ENCODE peak calls at places on chromosomes 11 and 22, in nine cellular contexts. One of them, this sample, is unnamed.
A peak's percentile ranks its signal among the peaks of the same experiment; 100 is the strongest.

GRCh38 chr11:17752144-17752543 is 17.6 kb downstream of the KCNC1 start:
- DNase-seq in neural progenitor cell: no peak
- DNase-seq in colonic mucosa: no peak
- DNase-seq in sigmoid colon: no peak
- DNase-seq in mesenchymal stem cell: no peak
- DNase-seq in adipocyte: no peak
- DNase-seq in brain microvascular endothelial cell: no peak
- DNase-seq in esophagus squamous epithelium: no peak
- DNase-seq in A549: no peak
- DNase-seq in this sample: no peak

GRCh38 chr11:26947379-26947844 is 46.5 kb upstream of the FIBIN start:
- DNase-seq in neural progenitor cell: no peak
- DNase-seq in colonic mucosa: peak; percentile 35
- DNase-seq in sigmoid colon: peak; percentile 88
- DNase-seq in mesenchymal stem cell: peak; percentile 99
- DNase-seq in adipocyte: peak; percentile 98
- DNase-seq in brain microvascular endothelial cell: peak; percentile 99
- DNase-seq in esophagus squamous epithelium: no peak
- DNase-seq in A549: peak; percentile 2
- DNase-seq in this sample: peak; percentile 86

GRCh38 chr22:33871935-33872334 is 48.3 kb downstream of the LARGE1 start:
- DNase-seq in neural progenitor cell: no peak
- DNase-seq in colonic mucosa: no peak
- DNase-seq in sigmoid colon: no peak
- DNase-seq in mesenchymal stem cell: no peak
- DNase-seq in adipocyte: no peak
- DNase-seq in brain microvascular endothelial cell: peak; percentile 36
- DNase-seq in esophagus squamous epithelium: no peak
- DNase-seq in A549: peak; percentile 4
- DNase-seq in this sample: no peak

GRCh38 chr22:39496131-39496838 is 5.8 kb upstream of the MIEF1 start:
- DNase-seq in neural progenitor cell: peak; percentile 92
- DNase-seq in colonic mucosa: peak; percentile 79
- DNase-seq in sigmoid colon: peak; percentile 84
- DNase-seq in mesenchymal stem cell: peak; percentile 82
- DNase-seq in adipocyte: peak; percentile 67
- DNase-seq in brain microvascular endothelial cell: peak; percentile 67
- DNase-seq in esophagus squamous epithelium: no peak
- DNase-seq in A549: peak; percentile 69
- DNase-seq in this sample: no peak

GRCh38 chr11:91926967-91927366 is 297.7 kb upstream of the FAT3 start:
- DNase-seq in neural progenitor cell: no peak
- DNase-seq in colonic mucosa: no peak
- DNase-seq in sigmoid colon: peak; percentile 90
- DNase-seq in mesenchymal stem cell: no peak
- DNase-seq in adipocyte: no peak
- DNase-seq in brain microvascular endothelial cell: no peak
- DNase-seq in esophagus squamous epithelium: no peak
- DNase-seq in A549: no peak
- DNase-seq in this sample: no peak

GRCh38 chr22:48795664-48796063 is 1032.0 kb downstream of the BRD1 start:
- DNase-seq in neural progenitor cell: no peak
- DNase-seq in colonic mucosa: no peak
- DNase-seq in sigmoid colon: peak; percentile 13
- DNase-seq in mesenchymal stem cell: no peak
- DNase-seq in adipocyte: no peak
- DNase-seq in brain microvascular endothelial cell: no peak
- DNase-seq in esophagus squamous epithelium: no peak
- DNase-seq in A549: no peak
- DNase-seq in this sample: no peak

GRCh38 chr11:88338223-88338661 is 706 bp upstream of the CTSC start:
- DNase-seq in neural progenitor cell: peak; percentile 14
- DNase-seq in colonic mucosa: peak; percentile 55
- DNase-seq in sigmoid colon: peak; percentile 77
- DNase-seq in mesenchymal stem cell: peak; percentile 86
- DNase-seq in adipocyte: peak; percentile 82
- DNase-seq in brain microvascular endothelial cell: peak; percentile 47
- DNase-seq in esophagus squamous epithelium: no peak
- DNase-seq in A549: peak; percentile 57
- DNase-seq in this sample: no peak

GRCh38 chr22:35467788-35468187 is 67.8 kb downstream of the MCM5 start:
- DNase-seq in neural progenitor cell: peak; percentile 72
- DNase-seq in colonic mucosa: peak; percentile 76
- DNase-seq in sigmoid colon: peak; percentile 93
- DNase-seq in mesenchymal stem cell: peak; percentile 80
- DNase-seq in adipocyte: peak; percentile 20
- DNase-seq in brain microvascular endothelial cell: no peak
- DNase-seq in esophagus squamous epithelium: no peak
- DNase-seq in A549: peak; percentile 29
- DNase-seq in this sample: no peak

GRCh38 chr11:47641585-47642098 is 717 bp downstream of the MTCH2 start:
- DNase-seq in neural progenitor cell: peak; percentile 24
- DNase-seq in colonic mucosa: no peak
- DNase-seq in sigmoid colon: no peak
- DNase-seq in mesenchymal stem cell: no peak
- DNase-seq in adipocyte: peak; percentile 36
- DNase-seq in brain microvascular endothelial cell: no peak
- DNase-seq in esophagus squamous epithelium: no peak
- DNase-seq in A549: no peak
- DNase-seq in this sample: no peak

GRCh38 chr11:124441081-124441480 is 4.4 kb downstream of the OR8B8 start:
- DNase-seq in neural progenitor cell: no peak
- DNase-seq in colonic mucosa: no peak
- DNase-seq in sigmoid colon: no peak
- DNase-seq in mesenchymal stem cell: no peak
- DNase-seq in adipocyte: no peak
- DNase-seq in brain microvascular endothelial cell: no peak
- DNase-seq in esophagus squamous epithelium: no peak
- DNase-seq in A549: no peak
- DNase-seq in this sample: no peak

GRCh38 chr11:7654094-7654742 is 19.1 kb downstream of the CYB5R2 start:
- DNase-seq in neural progenitor cell: no peak
- DNase-seq in colonic mucosa: no peak
- DNase-seq in sigmoid colon: no peak
- DNase-seq in mesenchymal stem cell: no peak
- DNase-seq in adipocyte: no peak
- DNase-seq in brain microvascular endothelial cell: no peak
- DNase-seq in esophagus squamous epithelium: no peak
- DNase-seq in A549: no peak
- DNase-seq in this sample: no peak

GRCh38 chr22:27988704-27989103 is 69.6 kb upstream of the PITPNB start:
- DNase-seq in neural progenitor cell: no peak
- DNase-seq in colonic mucosa: no peak
- DNase-seq in sigmoid colon: no peak
- DNase-seq in mesenchymal stem cell: no peak
- DNase-seq in adipocyte: no peak
- DNase-seq in brain microvascular endothelial cell: no peak
- DNase-seq in esophagus squamous epithelium: no peak
- DNase-seq in A549: no peak
- DNase-seq in this sample: peak; percentile 28

DNA sequence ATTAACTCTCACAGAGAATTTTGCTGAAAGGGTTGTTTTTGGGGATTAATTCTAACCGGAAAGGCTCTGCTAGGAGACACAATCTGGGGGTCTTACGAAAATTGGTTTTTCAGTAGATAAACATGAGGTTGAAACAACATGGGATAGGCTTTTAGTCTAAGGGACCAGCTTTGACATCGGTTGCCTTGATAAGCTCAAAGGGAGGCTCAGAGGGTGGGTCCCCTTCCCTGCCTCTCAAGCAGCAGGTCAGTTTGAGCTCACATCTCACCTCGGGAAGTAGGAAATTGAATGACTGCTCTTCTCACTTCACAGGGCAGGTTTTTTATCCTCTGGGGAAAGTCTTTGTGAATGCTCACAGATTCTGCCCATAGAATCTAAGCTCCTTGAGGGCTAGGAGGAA is 70.2 kb upstream of the KIRREL3 start:
- DNase-seq in neural progenitor cell: no peak
- DNase-seq in colonic mucosa: no peak
- DNase-seq in sigmoid colon: no peak
- DNase-seq in mesenchymal stem cell: no peak
- DNase-seq in adipocyte: no peak
- DNase-seq in brain microvascular endothelial cell: no peak
- DNase-seq in esophagus squamous epithelium: no peak
- DNase-seq in A549: no peak
- DNase-seq in this sample: peak; percentile 21
- H3K4me3 ChIP-seq in neural progenitor cell: no peak overlapping the region
- H3K4me3 ChIP-seq in colonic mucosa: no peak overlapping the region
- H3K4me3 ChIP-seq in sigmoid colon: no peak overlapping the region
- H3K4me3 ChIP-seq in mesenchymal stem cell: no peak overlapping the region
- H3K4me3 ChIP-seq in adipocyte: no peak overlapping the region
- H3K4me3 ChIP-seq in brain microvascular endothelial cell: no peak overlapping the region
- H3K4me3 ChIP-seq in esophagus squamous epithelium: no peak overlapping the region
- H3K4me3 ChIP-seq in A549: no peak overlapping the region
- H3K4me3 ChIP-seq in this sample: no peak overlapping the region

GRCh38 chr22:49949914-49950292 is 10.7 kb upstream of the PIM3 start:
- DNase-seq in neural progenitor cell: no peak
- DNase-seq in colonic mucosa: no peak
- DNase-seq in sigmoid colon: no peak
- DNase-seq in mesenchymal stem cell: no peak
- DNase-seq in adipocyte: no peak
- DNase-seq in brain microvascular endothelial cell: no peak
- DNase-seq in esophagus squamous epithelium: no peak
- DNase-seq in A549: no peak
- DNase-seq in this sample: no peak

GRCh38 chr22:49948116-49948515 is 12.5 kb upstream of the PIM3 start:
- DNase-seq in neural progenitor cell: no peak
- DNase-seq in colonic mucosa: peak; percentile 80
- DNase-seq in sigmoid colon: no peak
- DNase-seq in mesenchymal stem cell: no peak
- DNase-seq in adipocyte: no peak
- DNase-seq in brain microvascular endothelial cell: no peak
- DNase-seq in esophagus squamous epithelium: no peak
- DNase-seq in A549: no peak
- DNase-seq in this sample: no peak

GRCh38 chr22:49948958-49949913 is 11.3 kb upstream of the PIM3 start:
- DNase-seq in neural progenitor cell: no peak
- DNase-seq in colonic mucosa: peak; percentile 90
- DNase-seq in sigmoid colon: no peak
- DNase-seq in mesenchymal stem cell: no peak
- DNase-seq in adipocyte: no peak
- DNase-seq in brain microvascular endothelial cell: no peak
- DNase-seq in esophagus squamous epithelium: no peak
- DNase-seq in A549: peak; percentile 74
- DNase-seq in this sample: no peak

GRCh38 chr22:49947296-49947622 is 13.3 kb upstream of the PIM3 start:
- DNase-seq in neural progenitor cell: no peak
- DNase-seq in colonic mucosa: no peak
- DNase-seq in sigmoid colon: no peak
- DNase-seq in mesenchymal stem cell: no peak
- DNase-seq in adipocyte: no peak
- DNase-seq in brain microvascular endothelial cell: no peak
- DNase-seq in esophagus squamous epithelium: no peak
- DNase-seq in A549: no peak
- DNase-seq in this sample: no peak

GRCh38 chr22:49948573-49948957 is 12.0 kb upstream of the PIM3 start:
- DNase-seq in neural progenitor cell: no peak
- DNase-seq in colonic mucosa: no peak
- DNase-seq in sigmoid colon: no peak
- DNase-seq in mesenchymal stem cell: no peak
- DNase-seq in adipocyte: no peak
- DNase-seq in brain microvascular endothelial cell: no peak
- DNase-seq in esophagus squamous epithelium: no peak
- DNase-seq in A549: no peak
- DNase-seq in this sample: no peak
- H3K4me3 ChIP-seq in neural progenitor cell: no peak overlapping the region
- H3K4me3 ChIP-seq in colonic mucosa: peak overlapping the region; percentile 43
- H3K4me3 ChIP-seq in sigmoid colon: no peak overlapping the region
- H3K4me3 ChIP-seq in mesenchymal stem cell: no peak overlapping the region
- H3K4me3 ChIP-seq in adipocyte: no peak overlapping the region
- H3K4me3 ChIP-seq in brain microvascular endothelial cell: no peak overlapping the region
- H3K4me3 ChIP-seq in esophagus squamous epithelium: peak overlapping the region; percentile 42
- H3K4me3 ChIP-seq in A549: no peak overlapping the region
- H3K4me3 ChIP-seq in this sample: no peak overlapping the region

DNA sequence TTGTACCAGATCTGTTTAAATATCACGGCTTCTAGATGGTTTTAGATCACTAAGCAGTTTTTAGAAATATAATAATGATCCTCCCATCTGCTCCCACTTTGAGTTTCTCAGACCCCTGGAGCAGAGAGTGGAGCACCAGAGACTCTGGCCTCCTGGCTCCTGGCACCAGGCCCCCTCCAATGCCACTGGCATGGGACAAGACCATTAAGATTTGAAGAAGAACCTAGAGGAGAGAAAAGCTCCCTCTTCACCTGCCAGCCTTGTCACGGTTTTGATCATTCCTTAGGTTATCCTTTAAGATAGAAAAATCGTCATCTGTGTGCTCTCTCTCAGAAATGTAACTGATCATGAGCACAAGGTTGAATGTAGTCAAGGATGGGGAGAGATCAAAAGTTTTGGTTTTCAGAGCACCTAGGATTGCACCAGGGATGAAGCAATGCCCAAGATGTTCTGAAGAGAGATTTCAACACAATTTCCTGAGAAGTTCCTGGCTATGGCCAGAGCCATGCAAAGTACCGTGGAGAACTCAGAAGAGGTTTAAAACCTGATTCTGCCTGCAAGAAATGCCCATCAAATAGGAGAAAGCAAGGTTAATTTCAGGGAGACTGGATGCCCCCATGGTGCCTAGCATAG is 22.2 kb downstream of the IL10RA start:
- DNase-seq in neural progenitor cell: no peak
- DNase-seq in colonic mucosa: peak; percentile 13
- DNase-seq in sigmoid colon: no peak
- DNase-seq in mesenchymal stem cell: no peak
- DNase-seq in adipocyte: no peak
- DNase-seq in brain microvascular endothelial cell: no peak
- DNase-seq in esophagus squamous epithelium: no peak
- DNase-seq in A549: no peak
- DNase-seq in this sample: no peak
- H3K4me3 ChIP-seq in neural progenitor cell: no peak overlapping the region
- H3K4me3 ChIP-seq in colonic mucosa: no peak overlapping the region
- H3K4me3 ChIP-seq in sigmoid colon: no peak overlapping the region
- H3K4me3 ChIP-seq in mesenchymal stem cell: no peak overlapping the region
- H3K4me3 ChIP-seq in adipocyte: no peak overlapping the region
- H3K4me3 ChIP-seq in brain microvascular endothelial cell: no peak overlapping the region
- H3K4me3 ChIP-seq in esophagus squamous epithelium: no peak overlapping the region
- H3K4me3 ChIP-seq in A549: no peak overlapping the region
- H3K4me3 ChIP-seq in this sample: no peak overlapping the region

DNA sequence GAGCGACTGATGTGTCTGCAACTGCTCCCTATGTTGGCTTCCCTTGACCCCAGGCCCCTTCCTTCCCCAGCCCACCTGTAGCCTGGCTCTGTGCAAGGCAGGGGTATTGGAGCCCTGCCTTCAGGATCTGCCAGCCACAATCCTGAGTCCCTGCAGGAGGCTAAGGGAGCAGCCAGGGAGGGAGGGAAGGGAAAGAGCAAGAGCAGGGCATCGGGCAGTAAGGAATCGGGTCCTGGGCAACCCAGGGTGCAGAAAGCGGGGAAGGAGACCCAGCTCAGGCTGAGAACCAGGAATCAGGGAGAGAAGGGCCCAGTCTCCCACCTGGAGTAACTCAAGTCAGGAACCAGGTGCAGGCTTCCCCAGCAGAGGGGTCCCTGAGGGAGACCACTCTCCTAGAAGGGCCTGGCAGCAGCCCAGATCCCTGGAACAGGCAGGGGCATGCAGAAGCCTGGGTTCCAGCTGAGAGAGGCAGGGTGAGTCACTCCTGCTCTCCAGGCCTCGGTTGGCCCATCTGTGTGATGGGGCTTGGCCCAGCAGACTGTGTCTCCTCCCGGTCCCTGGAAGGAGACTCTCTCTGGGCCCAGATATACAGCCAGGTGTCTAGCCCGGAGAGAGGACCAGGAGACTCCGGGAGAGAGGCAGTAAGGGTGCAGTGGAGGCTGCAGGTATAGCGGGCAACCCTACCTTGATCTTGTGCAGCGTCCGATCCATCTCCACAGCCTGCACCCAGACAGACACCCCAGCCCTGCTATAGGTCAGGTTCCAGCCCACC is 13.4 kb downstream of the STARD10 start:
- DNase-seq in neural progenitor cell: peak; percentile 1
- DNase-seq in colonic mucosa: no peak
- DNase-seq in sigmoid colon: no peak
- DNase-seq in mesenchymal stem cell: no peak
- DNase-seq in adipocyte: no peak
- DNase-seq in brain microvascular endothelial cell: no peak
- DNase-seq in esophagus squamous epithelium: no peak
- DNase-seq in A549: no peak
- DNase-seq in this sample: no peak
- H3K4me3 ChIP-seq in neural progenitor cell: peak overlapping the region; percentile 78
- H3K4me3 ChIP-seq in colonic mucosa: peak overlapping the region; percentile 55
- H3K4me3 ChIP-seq in sigmoid colon: peak overlapping the region; percentile 57
- H3K4me3 ChIP-seq in mesenchymal stem cell: no peak overlapping the region
- H3K4me3 ChIP-seq in adipocyte: no peak overlapping the region
- H3K4me3 ChIP-seq in brain microvascular endothelial cell: peak overlapping the region; percentile 31
- H3K4me3 ChIP-seq in esophagus squamous epithelium: peak overlapping the region; percentile 88
- H3K4me3 ChIP-seq in A549: no peak overlapping the region
- H3K4me3 ChIP-seq in this sample: peak overlapping the region; percentile 94

This sample was measured in coronary artery.